ENCODE peak calls at places on chromosomes 12 and 14, in six cellular contexts. I, C, N, H, S and R are unnamed samples.

GRCh38 chr14:105503918-105504692 is 13.1 kb downstream of the TEDC1 start:
- DNase-seq in I (no peak), C (no peak), N (no peak), H (no peak), S (no peak), R (peak; percentile 69)

GRCh38 chr14:28057286-28058011 is 709.1 kb upstream of the FOXG1 start:
- DNase-seq in I (no peak), C (no peak), N (no peak), H (no peak), S (peak; percentile 4), R (no peak)

GRCh38 chr12:67747869-67748760 is 99.6 kb downstream of the DYRK2 start:
- DNase-seq in I (peak; percentile 15), C (no peak), N (no peak), H (no peak), S (no peak), R (no peak)

GRCh38 chr14:76810953-76811400 is 1.7 kb downstream of the ANGEL1 start:
- DNase-seq in I (peak; percentile 38), C (no peak), N (no peak), H (no peak), S (peak; percentile 59), R (no peak)

GRCh38 chr12:11863478-11863906 is 207.2 kb upstream of the BCL2L14 start:
- DNase-seq in I (no peak), C (peak; percentile 52), N (no peak), H (no peak), S (peak; percentile 77), R (no peak)

GRCh38 chr14:95327558-95328374 is 8.1 kb upstream of the CLMN start:
- DNase-seq in I (no peak), C (no peak), N (no peak), H (peak; percentile 64), S (no peak), R (no peak)

GRCh38 chr14:75879031-75879430 is 102.8 kb downstream of the TGFB3 start:
- DNase-seq in I (no peak), C (no peak), N (no peak), H (no peak), S (peak; percentile 95), R (no peak)

GRCh38 chr12:70045514-70045913 is 197.7 kb upstream of the CNOT2 start:
- DNase-seq in I (no peak), C (no peak), N (no peak), H (no peak), S (no peak), R (no peak)

GRCh38 chr12:124005736-124006581 is 32.9 kb downstream of the ZNF664 start:
- DNase-seq in I (no peak), C (no peak), N (no peak), H (peak; percentile 49), S (no peak), R (no peak)

GRCh38 chr14:52412426-52412825 is 98.3 kb downstream of the PTGER2 start:
- DNase-seq in I (no peak), C (no peak), N (no peak), H (no peak), S (no peak), R (no peak)

GRCh38 chr12:23950011-23950774 is 723 bp upstream of the SOX5 start:
- DNase-seq in I (no peak), C (peak; percentile 24), N (no peak), H (no peak), S (peak; percentile 55), R (no peak)

GRCh38 chr14:101058571-101058970 is 155.0 kb upstream of the RTL1 start:
- DNase-seq in I (no peak), C (no peak), N (no peak), H (no peak), S (peak; percentile 91), R (no peak)

GRCh38 chr14:27938392-27938791 is 828.2 kb upstream of the FOXG1 start:
- DNase-seq in I (no peak), C (no peak), N (no peak), H (no peak), S (no peak), R (no peak)

GRCh38 chr14:68143341-68143807 is 323.8 kb downstream of the RAD51B start:
- DNase-seq in I (no peak), C (peak; percentile 87), N (no peak), H (no peak), S (peak; percentile 48), R (no peak)

GRCh38 chr14:68791078-68791983 is 1.5 kb downstream of the ZFP36L1 start:
- DNase-seq in I (no peak), C (no peak), N (peak; percentile 69), H (peak; percentile 42), S (peak; percentile 35), R (peak; percentile 51)

GRCh38 chr12:97465012-97465345 is 2.4 kb downstream of the RMST start:
- DNase-seq in I (no peak), C (no peak), N (no peak), H (no peak), S (no peak), R (no peak)

GRCh38 chr14:32372154-32372553 is 43.1 kb downstream of the AKAP6 start:
- DNase-seq in I (no peak), C (no peak), N (no peak), H (no peak), S (peak; percentile 28), R (no peak)

GRCh38 chr14:36315159-36315853 is 5.1 kb downstream of the MBIP start:
- DNase-seq in I (no peak), C (no peak), N (no peak), H (no peak), S (no peak), R (no peak)

GRCh38 chr12:123705935-123706334 is 6.2 kb upstream of the ATP6V0A2 start:
- DNase-seq in I (peak; percentile 33), C (no peak), N (no peak), H (no peak), S (no peak), R (peak; percentile 3)

GRCh38 chr12:125203145-125203765 is 138.0 kb downstream of the AACS start:
- DNase-seq in I (peak; percentile 65), C (no peak), N (no peak), H (no peak), S (peak; percentile 8), R (no peak)

GRCh38 chr14:60092516-60092915 is 793 bp downstream of the PCNX4 start:
- DNase-seq in I (peak; percentile 18), C (no peak), N (no peak), H (peak; percentile 18), S (no peak), R (no peak)

GRCh38 chr12:95858451-95859343 is at the start of gene SNRPF:
- DNase-seq in I (peak; percentile 100), C (peak; percentile 95), N (peak; percentile 95), H (peak; percentile 93), S (peak; percentile 98), R (peak; percentile 93)

GRCh38 chr12:107352347-107353081 is 259.2 kb upstream of the CRY1 start:
- DNase-seq in I (peak; percentile 42), C (no peak), N (no peak), H (no peak), S (peak; percentile 28), R (no peak)

GRCh38 chr12:103966736-103967135 is 1.1 kb downstream of the TDG start:
- DNase-seq in I (no peak), C (no peak), N (no peak), H (no peak), S (no peak), R (no peak)

GRCh38 chr14:68365228-68365627 is 427.6 kb downstream of the ZFP36L1 start:
- DNase-seq in I (no peak), C (no peak), N (no peak), H (no peak), S (peak; percentile 43), R (no peak)

GRCh38 chr14:39807271-39807670 is 375.0 kb upstream of the FBXO33 start:
- DNase-seq in I (no peak), C (no peak), N (no peak), H (no peak), S (no peak), R (no peak)

GRCh38 chr12:106415134-106415533 is 57.6 kb downstream of the POLR3B start:
- DNase-seq in I (no peak), C (no peak), N (no peak), H (no peak), S (no peak), R (no peak)

GRCh38 chr12:111426341-111427185 is 20.8 kb downstream of the SH2B3 start:
- DNase-seq in I (no peak), C (no peak), N (no peak), H (no peak), S (peak; percentile 67), R (no peak)

GRCh38 chr12:51098611-51099010 is 15.2 kb upstream of the CSRNP2 start:
- DNase-seq in I (no peak), C (no peak), N (no peak), H (no peak), S (no peak), R (no peak)

GRCh38 chr14:66032800-66033199 is 453.4 kb upstream of the CCDC196 start:
- DNase-seq in I (no peak), C (no peak), N (no peak), H (no peak), S (no peak), R (no peak)
- TF ChIP-seq CTCF in I (no peak), C (no peak), N (no peak), H (no peak), S (no peak), R (no peak)

GRCh38 chr12:65184858-65185229 is 15.5 kb downstream of the LEMD3 start:
- DNase-seq in I (no peak), C (no peak), N (no peak), H (no peak), S (no peak), R (no peak)

GRCh38 chr12:65188179-65188709 is 18.9 kb downstream of the LEMD3 start:
- DNase-seq in I (no peak), C (no peak), N (no peak), H (no peak), S (no peak), R (no peak)

GRCh38 chr12:65184176-65184857 is 14.9 kb downstream of the LEMD3 start:
- DNase-seq in I (no peak), C (no peak), N (no peak), H (no peak), S (no peak), R (no peak)

GRCh38 chr12:65189028-65189718 is 19.8 kb downstream of the LEMD3 start:
- DNase-seq in I (no peak), C (no peak), N (no peak), H (no peak), S (no peak), R (no peak)

GRCh38 chr12:65187665-65188064 is 18.3 kb downstream of the LEMD3 start:
- DNase-seq in I (no peak), C (no peak), N (no peak), H (no peak), S (no peak), R (no peak)
- H3K9me3 ChIP-seq in I (no peaks in the 10 kb centered on the region), C (no peaks in the 10 kb centered on the region), N (no peaks in the 10 kb centered on the region), H (no peaks in the 10 kb centered on the region), S (no peaks in the 10 kb centered on the region), R (no peaks in the 10 kb centered on the region)

DNA sequence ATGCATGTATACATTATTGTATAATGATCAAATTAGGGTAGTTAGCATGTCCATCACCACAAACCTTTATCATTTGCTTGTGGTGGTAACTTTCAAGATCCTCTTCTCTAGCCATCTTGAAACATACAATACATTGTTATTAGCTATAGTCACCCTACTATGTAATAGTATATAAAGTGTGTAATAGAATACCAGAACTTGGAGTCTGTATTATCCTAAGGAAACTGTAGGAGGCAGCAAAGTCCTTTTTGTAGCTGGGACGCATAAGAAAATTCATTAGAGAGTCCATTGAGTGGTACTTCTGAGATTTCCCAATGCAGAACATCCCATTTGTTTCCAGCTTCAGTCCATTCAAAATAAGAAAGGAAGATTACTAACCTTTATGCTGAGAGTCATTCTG is 325.9 kb upstream of the LRFN5 start:
- DNase-seq in I (no peak), C (no peak), N (no peak), H (no peak), S (no peak), R (no peak)
- TF ChIP-seq CTCF in I (no peak), C (no peak), N (no peak), H (no peak), S (no peak), R (peak; percentile 36)

GRCh38 chr14:29842228-29842627 is 85.4 kb downstream of the PRKD1 start:
- DNase-seq in I (no peak), C (no peak), N (no peak), H (no peak), S (no peak), R (no peak)
- H3K9me3 ChIP-seq in I (peaks cover 36% of the 10 kb centered on the region), C (peaks cover 5% of the 10 kb centered on the region), N (peaks cover 53% of the 10 kb centered on the region), H (peaks cover 10% of the 10 kb centered on the region), S (peaks cover 4% of the 10 kb centered on the region), R (peaks cover 19% of the 10 kb centered on the region)